ENCODE peak calls at places on chromosomes 2 and 18, in five cellular contexts. Q is PC-9, Y is upper lobe of left lung, L is HCT116, U is endothelial cell. X is an unnamed sample.

GRCh38 chr2:112048236-112048592 is 6.9 kb upstream of the TMEM87B start:
- DNase-seq in Q (no peak), Y (no peak), U (no peak), L (no peak), X (no peak)

GRCh38 chr2:15732341-15733077 is 140.8 kb downstream of the DDX1 start:
- DNase-seq in L (no peak), U (no peak), Q (no peak), Y (no peak), X (no peak)

GRCh38 chr2:10097352-10098148 is 17.3 kb upstream of the CYS1 start:
- DNase-seq in L (no peak), U (peak), Q (peak), Y (peak), X (peak)

GRCh38 chr18:57621252-57621607 is 406 bp downstream of the NARS1 start:
- DNase-seq in U (peak), L (no peak), Q (no peak), Y (no peak), X (peak)

GRCh38 chr2:241764272-241765241 is 12.1 kb upstream of the GAL3ST2 start:
- DNase-seq in Q (no peak), Y (peak), U (peak), L (no peak), X (no peak)

GRCh38 chr2:133143649-133144048 is 424.6 kb downstream of the NCKAP5 start:
- DNase-seq in Y (no peak), Q (no peak), L (no peak), U (no peak), X (peak)

GRCh38 chr2:204590063-204590462 is 44.8 kb downstream of the PARD3B start:
- DNase-seq in L (no peak), Y (no peak), Q (no peak), U (no peak), X (no peak)

GRCh38 chr18:36321636-36322407 is 24.3 kb downstream of the FHOD3 start:
- DNase-seq in Y (no peak), L (no peak), Q (peak), U (no peak), X (peak)

GRCh38 chr2:43609304-43609883 is 13.6 kb upstream of the THADA start:
- DNase-seq in Q (peak), L (peak), Y (no peak), U (peak), X (peak)

GRCh38 chr2:139492301-139492700 is 712.1 kb upstream of the NXPH2 start:
- DNase-seq in Q (no peak), Y (no peak), L (no peak), U (no peak), X (no peak)

GRCh38 chr2:45925636-45926350 is 274.3 kb downstream of the PRKCE start:
- DNase-seq in Y (no peak), L (no peak), Q (no peak), U (no peak), X (no peak)

GRCh38 chr2:74267068-74267467 is 68.7 kb downstream of the MTHFD2 start:
- DNase-seq in U (no peak), Y (peak), Q (peak), L (peak), X (peak)

GRCh38 chr2:120995656-120996190 is 260.1 kb downstream of the GLI2 start:
- DNase-seq in Q (no peak), U (no peak), L (no peak), Y (no peak), X (no peak)

GRCh38 chr2:178946494-178946893 is 103.4 kb downstream of the CCDC141 start:
- DNase-seq in L (no peak), U (no peak), Y (no peak), Q (no peak), X (no peak)

GRCh38 chr2:169091256-169091655 is 21.9 kb downstream of the DHRS9 start:
- DNase-seq in Y (no peak), Q (peak), L (no peak), U (no peak), X (no peak)

GRCh38 chr2:30678410-30679137 is 128.7 kb downstream of the CAPN13 start:
- DNase-seq in Y (no peak), Q (no peak), U (no peak), L (no peak), X (no peak)

GRCh38 chr2:74317696-74318095 is 25.5 kb downstream of the SLC4A5 start:
- DNase-seq in Y (no peak), Q (no peak), U (no peak), L (no peak), X (no peak)

GRCh38 chr2:4763009-4763408 is 929.2 kb upstream of the SOX11 start:
- DNase-seq in Y (peak), L (no peak), U (peak), Q (no peak), X (no peak)

GRCh38 chr2:72094701-72095100 is 53.0 kb downstream of the CYP26B1 start:
- DNase-seq in Y (no peak), L (no peak), U (no peak), Q (no peak), X (no peak)

GRCh38 chr2:225889452-225889851 is 489.9 kb downstream of the NYAP2 start:
- DNase-seq in U (peak), Y (no peak), L (peak), Q (peak), X (peak)

GRCh38 chr2:95386031-95386430 is 16.5 kb upstream of the FAHD2A start:
- DNase-seq in L (no peak), Y (no peak), Q (no peak), U (no peak), X (no peak)

GRCh38 chr2:172200495-172201085 is 97.9 kb upstream of the DLX2 start:
- DNase-seq in U (peak), L (peak), Y (no peak), Q (no peak), X (no peak)
- TF ChIP-seq CTCF in U (peak), L (peak), Y (peak), Q (peak), X (no peak)

GRCh38 chr2:237693281-237694039 is 66.1 kb downstream of the LRRFIP1 start:
- DNase-seq in Q (peak), L (no peak), Y (no peak), U (no peak), X (no peak)

GRCh38 chr2:237689569-237690131 is 62.3 kb downstream of the LRRFIP1 start:
- DNase-seq in Q (peak), U (no peak), Y (peak), L (no peak), X (no peak)

GRCh38 chr2:237691908-237692600 is 64.7 kb downstream of the LRRFIP1 start:
- DNase-seq in Y (peak), Q (peak), U (peak), L (peak), X (peak)

GRCh38 chr2:237692601-237693079 is 65.3 kb downstream of the LRRFIP1 start:
- DNase-seq in Y (peak), L (no peak), Q (no peak), U (no peak), X (peak)

GRCh38 chr2:237691200-237691907 is 64.0 kb downstream of the LRRFIP1 start:
- DNase-seq in Y (no peak), L (no peak), U (no peak), Q (peak), X (peak)
- TF ChIP-seq CTCF in Y (no peak), L (no peak), U (no peak), Q (no peak), X (no peak)

DNA sequence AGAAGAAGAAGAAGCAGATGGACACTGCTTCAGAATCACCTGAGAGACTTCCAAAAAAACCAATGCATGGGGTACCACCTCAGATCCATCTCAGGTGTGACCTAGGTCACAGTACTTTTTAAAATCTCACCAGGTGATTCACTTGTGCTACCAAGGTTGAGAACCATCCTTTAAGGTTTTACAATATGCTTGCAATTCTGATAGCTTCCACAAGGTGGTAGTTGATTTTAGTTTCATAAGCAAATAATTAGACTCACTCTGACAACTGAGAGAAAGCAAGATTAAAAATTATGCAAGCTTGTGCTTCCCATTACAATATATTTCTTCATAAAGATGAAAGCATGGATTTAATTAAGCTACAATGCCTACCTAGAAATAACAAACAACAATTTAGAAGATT is 355.1 kb downstream of the EN1 start:
- DNase-seq in Q (no peak), U (no peak), Y (no peak), L (peak), X (no peak)
- TF ChIP-seq CTCF in Q (peak), U (peak), Y (no peak), L (peak), X (peak)

GRCh38 chr2:173400760-173401159 is 46.1 kb downstream of the CDCA7 start:
- DNase-seq in Y (no peak), L (peak), U (peak), Q (no peak), X (peak)
- TF ChIP-seq CTCF in Y (no peak), L (peak), U (peak), Q (peak), X (no peak)